ENCODE peak calls at places on chromosome 7, in five cellular contexts. K, H, I, P and Q are unnamed samples.

GRCh38 chr7:109377076-109377884 is 807.6 kb downstream of the DNAJB9 start:
- DNase-seq in P (no peak), K (no peak), I (no peak), H (no peak), Q (no peak)

GRCh38 chr7:102933763-102934162 is 21.0 kb downstream of the LRRC17 start:
- DNase-seq in P (no peak), H (no peak), I (no peak), K (peak; percentile 48), Q (no peak)

GRCh38 chr7:12401538-12402364 is 1.9 kb downstream of the VWDE start:
- DNase-seq in P (no peak), K (no peak), H (no peak), I (peak; percentile 60), Q (no peak)

GRCh38 chr7:159175792-159176191 is 31.1 kb upstream of the VIPR2 start:
- DNase-seq in H (no peak), P (no peak), I (no peak), K (no peak), Q (no peak)

GRCh38 chr7:919924-920341 is 34.5 kb downstream of the ADAP1 start:
- DNase-seq in I (no peak), K (no peak), H (no peak), P (no peak), Q (no peak)

GRCh38 chr7:37289347-37289746 is 159.3 kb downstream of the ELMO1 start:
- DNase-seq in P (no peak), I (no peak), K (peak; percentile 54), H (no peak), Q (no peak)

GRCh38 chr7:94547128-94547527 is 37.5 kb downstream of the CASD1 start:
- DNase-seq in I (no peak), P (no peak), H (no peak), K (no peak), Q (no peak)

GRCh38 chr7:67137464-67137863 is 140.8 kb downstream of the TYW1 start:
- DNase-seq in H (no peak), I (no peak), P (no peak), K (no peak), Q (no peak)

GRCh38 chr7:29866490-29866930 is 60.2 kb downstream of the WIPF3 start:
- DNase-seq in H (no peak), I (no peak), K (no peak), P (no peak), Q (no peak)

GRCh38 chr7:24936121-24936824 is 43.7 kb downstream of the OSBPL3 start:
- DNase-seq in I (no peak), H (peak; percentile 34), P (no peak), K (no peak), Q (no peak)

GRCh38 chr7:105304040-105304895 is 84.5 kb downstream of the SRPK2 start:
- DNase-seq in I (no peak), H (peak; percentile 53), P (peak; percentile 91), K (no peak), Q (no peak)

GRCh38 chr7:99036531-99037175 is 107.3 kb downstream of the SMURF1 start:
- DNase-seq in P (peak; percentile 32), K (peak; percentile 68), I (peak; percentile 35), H (no peak), Q (peak; percentile 51)

GRCh38 chr7:18221377-18222290 is 194.0 kb upstream of the PRPS1L1 start:
- DNase-seq in H (no peak), K (no peak), I (no peak), P (no peak), Q (no peak)

GRCh38 chr7:1999278-1999984 is 233.3 kb downstream of the MAD1L1 start:
- DNase-seq in K (no peak), H (no peak), P (no peak), I (no peak), Q (no peak)

GRCh38 chr7:113824117-113824823 is 94.5 kb downstream of the PPP1R3A start:
- DNase-seq in P (no peak), H (no peak), I (no peak), K (no peak), Q (peak; percentile 7)

GRCh38 chr7:28018446-28018845 is 162.1 kb downstream of the JAZF1 start:
- DNase-seq in H (no peak), I (no peak), K (no peak), P (no peak), Q (no peak)

GRCh38 chr7:14069961-14070360 is 80.5 kb upstream of the ETV1 start:
- DNase-seq in P (no peak), I (no peak), K (no peak), H (no peak), Q (no peak)

GRCh38 chr7:69808401-69808800 is 210.1 kb downstream of the AUTS2 start:
- DNase-seq in H (no peak), I (no peak), K (no peak), P (no peak), Q (no peak)

GRCh38 chr7:26420600-26420999 is 128.9 kb downstream of the SNX10 start:
- DNase-seq in I (no peak), P (no peak), K (no peak), H (no peak), Q (no peak)

GRCh38 chr7:97422046-97422445 is 304.5 kb downstream of the SDHAF3 start:
- DNase-seq in K (no peak), H (no peak), P (no peak), I (no peak), Q (no peak)

GRCh38 chr7:149150981-149151380 is 3.7 kb downstream of the ZNF398 start:
- DNase-seq in I (no peak), K (no peak), P (no peak), H (no peak), Q (no peak)

GRCh38 chr7:15461576-15461975 is 100.2 kb downstream of the AGMO start:
- DNase-seq in K (no peak), I (no peak), P (no peak), H (no peak), Q (no peak)

GRCh38 chr7:93938293-93938692 is 16.8 kb downstream of the GNG11 start:
- DNase-seq in P (no peak), I (no peak), H (no peak), K (no peak), Q (no peak)

GRCh38 chr7:147173883-147174282 is 1057.3 kb downstream of the CNTNAP2 start:
- DNase-seq in K (no peak), P (no peak), H (no peak), I (no peak), Q (no peak)

DNA sequence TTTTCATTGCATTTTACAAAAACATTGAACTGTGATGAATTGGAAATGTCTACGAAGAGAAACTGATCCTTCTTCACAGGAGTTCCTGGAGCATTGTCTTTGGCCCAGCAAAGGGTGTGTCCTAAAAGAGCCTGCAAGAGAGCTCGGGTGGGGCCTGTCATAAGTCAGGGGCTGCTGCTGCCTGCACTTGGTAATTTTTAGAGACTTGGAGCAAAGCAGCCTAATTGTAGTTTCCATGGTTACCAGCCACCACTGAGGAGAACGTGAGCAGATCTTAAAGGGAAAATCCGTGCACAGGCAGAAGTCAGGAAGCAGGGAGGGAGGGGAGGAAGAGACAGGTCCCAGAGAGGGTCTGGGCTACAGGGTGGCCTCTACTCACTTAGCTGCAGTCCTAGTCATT is 463.6 kb downstream of the PLXNA4 start:
- DNase-seq in K (no peak), I (no peak), P (no peak), H (no peak), Q (no peak)
- TF ChIP-seq FOXM1 in K (no peak), I (no peak), P (no peak), H (no peak), Q (no peak)

GRCh38 chr7:47724335-47724982 is 142.5 kb upstream of the TNS3 start:
- DNase-seq in P (peak; percentile 83), H (no peak), K (no peak), I (no peak), Q (peak; percentile 22)
- TF ChIP-seq FOXM1 in P (no peak), H (no peak), K (no peak), I (no peak), Q (no peak)

GRCh38 chr7:131106681-131107342 is 220.9 kb upstream of the MKLN1 start:
- DNase-seq in I (peak; percentile 68), P (no peak), H (no peak), K (peak; percentile 81), Q (peak; percentile 39)
- TF ChIP-seq FOXM1 in I (no peak), P (no peak), H (no peak), K (no peak), Q (no peak)

GRCh38 chr7:16918288-16918895 is 36.6 kb upstream of the AGR3 start:
- DNase-seq in K (peak; percentile 38), H (no peak), P (peak; percentile 31), I (peak; percentile 59), Q (no peak)
- TF ChIP-seq FOXM1 in K (no peak), H (no peak), P (no peak), I (no peak), Q (no peak)

GRCh38 chr7:42107484-42107883 is 129.5 kb downstream of the GLI3 start:
- DNase-seq in K (no peak), I (no peak), H (no peak), P (no peak), Q (peak; percentile 45)
- TF ChIP-seq FOXM1 in K (no peak), I (no peak), H (no peak), P (no peak), Q (no peak)